ENCODE peak calls at places on chromosome 7, in seven cellular contexts. D, O, X, J, L, T and K are unnamed samples.
A peak's percentile ranks its signal among the peaks of the same experiment; 100 is the strongest.

GRCh38 chr7:101918426-101918825 is 101.0 kb downstream of the CUX1 start:
- DNase-seq in D (peak; percentile 51), O (no peak), L (no peak), X (no peak), J (no peak), T (no peak), K (no peak)

GRCh38 chr7:26580666-26581065 is 283.7 kb downstream of the SKAP2 start:
- DNase-seq in L (no peak), D (no peak), X (no peak), T (no peak), J (no peak), O (peak; percentile 58), K (no peak)

GRCh38 chr7:150876817-150877526 is 24.7 kb downstream of the AOC1 start:
- DNase-seq in X (peak; percentile 85), T (peak; percentile 90), L (no peak), O (peak; percentile 65), D (no peak), J (peak; percentile 59), K (peak; percentile 40)

GRCh38 chr7:102832694-102833093 is 80.1 kb upstream of the LRRC17 start:
- DNase-seq in D (no peak), O (no peak), L (no peak), J (no peak), T (no peak), X (no peak), K (no peak)

GRCh38 chr7:91228327-91228726 is 35.9 kb upstream of the FZD1 start:
- DNase-seq in D (no peak), O (no peak), L (no peak), T (no peak), J (no peak), X (no peak), K (no peak)

GRCh38 chr7:46282155-46282554 is 361.1 kb upstream of the IGFBP3 start:
- DNase-seq in J (no peak), O (no peak), D (no peak), L (no peak), X (no peak), T (peak; percentile 85), K (no peak)

GRCh38 chr7:30787476-30787875 is 16.3 kb downstream of the MINDY4 start:
- DNase-seq in T (no peak), L (no peak), J (no peak), D (no peak), O (no peak), X (no peak), K (no peak)

GRCh38 chr7:84060760-84061261 is 133.8 kb downstream of the SEMA3A start:
- DNase-seq in O (no peak), J (no peak), L (no peak), D (no peak), T (no peak), X (peak; percentile 10), K (no peak)

GRCh38 chr7:102061981-102062390 is 224.7 kb upstream of the SH2B2 start:
- DNase-seq in J (no peak), L (no peak), X (no peak), O (no peak), T (no peak), D (peak; percentile 56), K (no peak)

GRCh38 chr7:2815523-2816240 is 28.4 kb downstream of the GNA12 start:
- DNase-seq in O (no peak), D (no peak), J (no peak), X (no peak), T (no peak), L (no peak), K (no peak)

GRCh38 chr7:158824028-158824427 is 5.3 kb downstream of the ESYT2 start:
- DNase-seq in O (no peak), J (no peak), T (no peak), L (no peak), D (no peak), X (no peak), K (no peak)

GRCh38 chr7:134448359-134449229 is 10.3 kb downstream of the AKR1B1 start:
- DNase-seq in O (no peak), D (no peak), J (no peak), L (no peak), X (peak; percentile 97), T (no peak), K (no peak)

GRCh38 chr7:155280446-155281410 is 16.9 kb upstream of the INSIG1 start:
- DNase-seq in T (no peak), X (no peak), L (no peak), J (no peak), D (no peak), O (no peak), K (no peak)

GRCh38 chr7:114263219-114263618 is 151.4 kb upstream of the FOXP2 start:
- DNase-seq in O (no peak), D (no peak), T (no peak), L (no peak), J (no peak), X (no peak), K (no peak)

GRCh38 chr7:5677538-5678294 is 103.7 kb downstream of the RNF216 start:
- DNase-seq in L (peak; percentile 65), D (peak; percentile 81), X (peak; percentile 55), T (peak; percentile 83), O (peak; percentile 86), J (peak; percentile 70), K (peak; percentile 47)

GRCh38 chr7:29413511-29414178 is 150.0 kb upstream of the PRR15 start:
- DNase-seq in X (no peak), J (no peak), D (no peak), O (no peak), T (no peak), L (no peak), K (no peak)

GRCh38 chr7:135944753-135945152 is 32.4 kb downstream of the MTPN start:
- DNase-seq in T (no peak), D (no peak), X (no peak), O (no peak), J (no peak), L (no peak), K (no peak)

GRCh38 chr7:135943266-135943889 is 33.8 kb downstream of the MTPN start:
- DNase-seq in O (peak; percentile 20), X (no peak), L (no peak), J (no peak), T (no peak), D (no peak), K (no peak)

GRCh38 chr7:135940077-135941075 is 36.8 kb downstream of the MTPN start:
- DNase-seq in O (no peak), L (no peak), J (no peak), T (no peak), X (no peak), D (no peak), K (no peak)

GRCh38 chr7:135939268-135939667 is 37.9 kb downstream of the MTPN start:
- DNase-seq in X (no peak), T (peak; percentile 8), L (no peak), D (no peak), O (no peak), J (no peak), K (no peak)

DNA sequence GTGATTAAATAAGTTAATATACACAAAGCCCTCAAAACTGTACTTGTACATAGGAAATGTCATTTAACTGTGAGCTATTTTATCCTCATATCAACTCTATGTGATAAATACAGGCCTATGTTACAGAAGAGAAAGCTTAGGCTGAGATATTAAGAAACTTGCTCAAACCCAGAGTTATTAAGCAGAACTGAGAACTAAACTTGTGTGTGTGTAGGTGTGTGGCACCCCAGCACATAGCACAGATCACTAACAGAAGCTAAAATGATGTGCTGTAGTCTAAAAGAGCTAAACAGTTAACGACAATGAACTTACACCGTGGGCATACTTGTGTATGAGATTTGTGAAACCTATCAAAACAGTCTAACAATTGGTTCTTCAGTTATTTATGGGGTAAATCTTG is 34.5 kb downstream of the MTPN start:
- DNase-seq in T (no peak), L (no peak), O (no peak), J (no peak), D (no peak), X (no peak), K (no peak)
- H3K27ac ChIP-seq in T (no peak overlapping the region), L (no peak overlapping the region), O (no peak overlapping the region), J (no peak overlapping the region), D (no peak overlapping the region), X (no peak overlapping the region), K (no peak overlapping the region)

GRCh38 chr7:74280985-74281384 is 8.2 kb upstream of the CLIP2 start:
- DNase-seq in D (no peak), O (no peak), J (no peak), X (no peak), L (no peak), T (no peak), K (no peak)

GRCh38 chr7:74277636-74278035 is 11.6 kb upstream of the CLIP2 start:
- DNase-seq in O (no peak), L (no peak), J (no peak), D (no peak), X (no peak), T (no peak), K (no peak)

GRCh38 chr7:74271742-74272141 is 17.5 kb upstream of the CLIP2 start:
- DNase-seq in X (no peak), O (no peak), J (no peak), D (no peak), T (no peak), L (no peak), K (no peak)

GRCh38 chr7:74272305-74273038 is 16.7 kb upstream of the CLIP2 start:
- DNase-seq in D (peak; percentile 89), J (peak; percentile 90), O (peak; percentile 87), X (no peak), L (peak; percentile 77), T (no peak), K (peak; percentile 59)

GRCh38 chr7:74275401-74275881 is 13.8 kb upstream of the CLIP2 start:
- DNase-seq in O (peak; percentile 83), L (no peak), X (no peak), T (peak; percentile 46), J (no peak), D (no peak), K (no peak)
- H3K27ac ChIP-seq in O (peak overlapping the region; percentile 40), L (no peak overlapping the region), X (peak overlapping the region; percentile 79), T (no peak overlapping the region), J (no peak overlapping the region), D (no peak overlapping the region), K (peak overlapping the region; percentile 21)

DNA sequence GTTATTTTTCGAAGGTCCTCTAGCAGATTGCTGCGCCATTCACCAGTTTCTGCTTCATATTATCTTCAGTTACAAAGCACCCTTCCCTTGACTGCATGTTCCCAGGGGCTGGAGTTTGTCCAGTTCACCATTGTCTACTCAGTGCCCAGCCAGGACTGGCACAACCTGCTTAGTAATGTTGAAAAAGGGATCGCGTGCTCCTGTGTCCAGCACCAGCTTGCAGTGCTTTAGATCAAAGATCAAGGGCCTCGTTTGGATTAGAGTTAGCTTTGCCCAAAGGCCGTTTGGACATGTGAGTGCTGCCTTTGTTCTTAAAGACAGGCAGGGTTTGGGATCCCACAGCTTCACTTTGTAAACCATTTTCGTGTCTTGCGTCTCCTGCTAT is 867 bp downstream of the ATP6V0E2 start:
- DNase-seq in X (no peak), L (no peak), O (no peak), J (peak; percentile 35), D (no peak), T (peak; percentile 37), K (no peak)
- H3K27ac ChIP-seq in X (no peak overlapping the region), L (no peak overlapping the region), O (no peak overlapping the region), J (peak overlapping the region; percentile 91), D (no peak overlapping the region), T (no peak overlapping the region), K (peak overlapping the region; percentile 89)

GRCh38 chr7:126398851-126399529 is 853.8 kb downstream of the GRM8 start:
- DNase-seq in O (no peak), T (no peak), L (no peak), X (no peak), D (no peak), J (peak; percentile 28), K (no peak)

GRCh38 chr7:126398285-126398684 is 854.5 kb downstream of the GRM8 start:
- DNase-seq in T (no peak), X (no peak), D (no peak), J (no peak), O (peak; percentile 18), L (no peak), K (no peak)

GRCh38 chr7:126401918-126402317 is 850.8 kb downstream of the GRM8 start:
- DNase-seq in T (no peak), O (no peak), X (no peak), L (no peak), J (no peak), D (no peak), K (no peak)

GRCh38 chr7:126403040-126403439 is 849.7 kb downstream of the GRM8 start:
- DNase-seq in X (no peak), L (no peak), J (no peak), T (no peak), O (no peak), D (no peak), K (no peak)
- H3K27ac ChIP-seq in X (no peak overlapping the region), L (no peak overlapping the region), J (no peak overlapping the region), T (no peak overlapping the region), O (no peak overlapping the region), D (no peak overlapping the region), K (no peak overlapping the region)